ENCODE peak calls at places on chromosomes 3 and 15, in eight cellular contexts. One of them, this sample, is unnamed.

GRCh38 chr3:14602804-14603644 is 48.5 kb upstream of the CCDC174 start:
- DNase-seq in thoracic aorta: no peak
- DNase-seq in PC-3: peak; percentile 11
- DNase-seq in tibial nerve: no peak
- DNase-seq in CD8-positive, alpha-beta T cell: no peak
- DNase-seq in brain microvascular endothelial cell: no peak
- DNase-seq in pancreas: no peak
- DNase-seq in K562: peak; percentile 38
- DNase-seq in this sample: no peak

GRCh38 chr3:154181127-154181691 is 60.0 kb downstream of the ARHGEF26 start:
- DNase-seq in brain microvascular endothelial cell: no peak
- DNase-seq in tibial nerve: no peak
- DNase-seq in PC-3: peak; percentile 25
- DNase-seq in thoracic aorta: no peak
- DNase-seq in K562: no peak
- DNase-seq in pancreas: no peak
- DNase-seq in CD8-positive, alpha-beta T cell: no peak
- DNase-seq in this sample: no peak

GRCh38 chr15:72907733-72908132 is 124.2 kb upstream of the ADPGK start:
- DNase-seq in tibial nerve: no peak
- DNase-seq in thoracic aorta: no peak
- DNase-seq in pancreas: peak; percentile 24
- DNase-seq in CD8-positive, alpha-beta T cell: no peak
- DNase-seq in brain microvascular endothelial cell: no peak
- DNase-seq in K562: no peak
- DNase-seq in PC-3: no peak
- DNase-seq in this sample: peak; percentile 62

GRCh38 chr15:70876683-70877082 is 15.6 kb downstream of the THAP10 start:
- DNase-seq in PC-3: no peak
- DNase-seq in CD8-positive, alpha-beta T cell: no peak
- DNase-seq in brain microvascular endothelial cell: no peak
- DNase-seq in tibial nerve: no peak
- DNase-seq in pancreas: no peak
- DNase-seq in thoracic aorta: no peak
- DNase-seq in K562: no peak
- DNase-seq in this sample: no peak

GRCh38 chr3:17424137-17424536 is 318.3 kb downstream of the TBC1D5 start:
- DNase-seq in pancreas: no peak
- DNase-seq in K562: no peak
- DNase-seq in CD8-positive, alpha-beta T cell: no peak
- DNase-seq in PC-3: no peak
- DNase-seq in brain microvascular endothelial cell: no peak
- DNase-seq in tibial nerve: no peak
- DNase-seq in thoracic aorta: no peak
- DNase-seq in this sample: no peak

GRCh38 chr15:78101423-78102105 is 9.2 kb downstream of the SH2D7 start:
- DNase-seq in thoracic aorta: no peak
- DNase-seq in tibial nerve: no peak
- DNase-seq in brain microvascular endothelial cell: no peak
- DNase-seq in PC-3: peak; percentile 36
- DNase-seq in CD8-positive, alpha-beta T cell: no peak
- DNase-seq in pancreas: no peak
- DNase-seq in K562: no peak
- DNase-seq in this sample: no peak

GRCh38 chr3:133941390-133941789 is 45.7 kb upstream of the RAB6B start:
- DNase-seq in K562: no peak
- DNase-seq in PC-3: no peak
- DNase-seq in pancreas: no peak
- DNase-seq in thoracic aorta: no peak
- DNase-seq in CD8-positive, alpha-beta T cell: no peak
- DNase-seq in brain microvascular endothelial cell: peak; percentile 14
- DNase-seq in tibial nerve: no peak
- DNase-seq in this sample: no peak

GRCh38 chr15:75185271-75186029 is 16.2 kb upstream of the C15orf39 start:
- DNase-seq in brain microvascular endothelial cell: no peak
- DNase-seq in CD8-positive, alpha-beta T cell: no peak
- DNase-seq in tibial nerve: no peak
- DNase-seq in K562: peak; percentile 45
- DNase-seq in pancreas: no peak
- DNase-seq in thoracic aorta: no peak
- DNase-seq in PC-3: no peak
- DNase-seq in this sample: no peak

GRCh38 chr15:45458746-45459403 is 63.7 kb downstream of the SLC30A4 start:
- DNase-seq in K562: peak; percentile 69
- DNase-seq in brain microvascular endothelial cell: no peak
- DNase-seq in tibial nerve: peak; percentile 91
- DNase-seq in thoracic aorta: no peak
- DNase-seq in CD8-positive, alpha-beta T cell: peak; percentile 74
- DNase-seq in PC-3: peak; percentile 76
- DNase-seq in pancreas: peak; percentile 65
- DNase-seq in this sample: peak; percentile 88

GRCh38 chr3:46845860-46846623 is 17.2 kb downstream of the MYL3 start:
- DNase-seq in thoracic aorta: peak; percentile 33
- DNase-seq in PC-3: peak; percentile 68
- DNase-seq in K562: peak; percentile 94
- DNase-seq in tibial nerve: peak; percentile 65
- DNase-seq in brain microvascular endothelial cell: peak; percentile 40
- DNase-seq in CD8-positive, alpha-beta T cell: peak; percentile 55
- DNase-seq in pancreas: peak; percentile 90
- DNase-seq in this sample: peak; percentile 82

GRCh38 chr3:193317901-193318300 is 60.7 kb downstream of the ATP13A5 start:
- DNase-seq in brain microvascular endothelial cell: no peak
- DNase-seq in tibial nerve: no peak
- DNase-seq in CD8-positive, alpha-beta T cell: no peak
- DNase-seq in pancreas: no peak
- DNase-seq in thoracic aorta: no peak
- DNase-seq in K562: no peak
- DNase-seq in PC-3: no peak
- DNase-seq in this sample: no peak

GRCh38 chr3:176055851-176056250 is 1141.4 kb downstream of the TBL1XR1 start:
- DNase-seq in pancreas: no peak
- DNase-seq in thoracic aorta: no peak
- DNase-seq in brain microvascular endothelial cell: no peak
- DNase-seq in CD8-positive, alpha-beta T cell: no peak
- DNase-seq in tibial nerve: no peak
- DNase-seq in PC-3: no peak
- DNase-seq in K562: no peak
- DNase-seq in this sample: no peak

GRCh38 chr3:148379763-148380162 is 317.9 kb upstream of the AGTR1 start:
- DNase-seq in brain microvascular endothelial cell: peak; percentile 64
- DNase-seq in thoracic aorta: no peak
- DNase-seq in PC-3: peak; percentile 64
- DNase-seq in K562: no peak
- DNase-seq in pancreas: no peak
- DNase-seq in CD8-positive, alpha-beta T cell: no peak
- DNase-seq in tibial nerve: no peak
- DNase-seq in this sample: no peak

GRCh38 chr15:60208708-60209107 is 189.1 kb downstream of the ANXA2 start:
- DNase-seq in K562: no peak
- DNase-seq in PC-3: no peak
- DNase-seq in thoracic aorta: no peak
- DNase-seq in brain microvascular endothelial cell: no peak
- DNase-seq in tibial nerve: no peak
- DNase-seq in pancreas: no peak
- DNase-seq in CD8-positive, alpha-beta T cell: no peak
- DNase-seq in this sample: no peak
- H3K36me3 ChIP-seq in K562: no peaks in the 10 kb centered on the region
- H3K36me3 ChIP-seq in PC-3: no peaks in the 10 kb centered on the region
- H3K36me3 ChIP-seq in thoracic aorta: no peaks in the 10 kb centered on the region
- H3K36me3 ChIP-seq in brain microvascular endothelial cell: no peaks in the 10 kb centered on the region
- H3K36me3 ChIP-seq in tibial nerve: no peaks in the 10 kb centered on the region
- H3K36me3 ChIP-seq in pancreas: no peaks in the 10 kb centered on the region
- H3K36me3 ChIP-seq in CD8-positive, alpha-beta T cell: no peaks in the 10 kb centered on the region
- H3K36me3 ChIP-seq in this sample: no peaks in the 10 kb centered on the region

GRCh38 chr3:125684199-125684598 is 88.9 kb upstream of the OSBPL11 start:
- DNase-seq in thoracic aorta: no peak
- DNase-seq in CD8-positive, alpha-beta T cell: no peak
- DNase-seq in tibial nerve: no peak
- DNase-seq in pancreas: no peak
- DNase-seq in PC-3: peak; percentile 9
- DNase-seq in brain microvascular endothelial cell: no peak
- DNase-seq in K562: no peak
- DNase-seq in this sample: peak; percentile 55
- H3K27ac ChIP-seq in thoracic aorta: no peak overlapping the region
- H3K27ac ChIP-seq in CD8-positive, alpha-beta T cell: no peak overlapping the region
- H3K27ac ChIP-seq in tibial nerve: no peak overlapping the region
- H3K27ac ChIP-seq in pancreas: no peak overlapping the region
- H3K27ac ChIP-seq in PC-3: no peak overlapping the region
- H3K27ac ChIP-seq in brain microvascular endothelial cell: no peak overlapping the region
- H3K27ac ChIP-seq in K562: no peak overlapping the region
- H3K27ac ChIP-seq in this sample: no peak overlapping the region

DNA sequence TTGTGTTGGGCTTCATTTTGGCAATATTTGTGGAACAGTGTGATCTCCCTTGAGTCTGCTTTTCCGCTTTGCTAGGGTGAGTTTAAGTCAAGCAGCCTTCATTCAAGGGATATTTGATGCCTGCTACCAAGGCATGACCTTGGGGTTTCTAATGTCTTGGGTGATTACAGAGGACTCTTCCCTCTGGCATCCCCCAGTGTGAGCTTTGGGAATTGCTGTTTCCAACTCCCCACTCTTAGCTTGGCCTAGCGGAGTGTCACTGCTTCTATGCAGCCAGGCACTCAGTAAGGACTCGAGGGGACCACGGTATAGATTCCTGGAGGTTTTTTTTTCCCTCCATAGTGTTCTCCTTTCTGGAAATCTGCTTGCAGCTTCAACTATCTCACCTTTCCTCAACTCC is 21.1 kb downstream of the GCNT3 start:
- DNase-seq in PC-3: peak; percentile 28
- DNase-seq in brain microvascular endothelial cell: no peak
- DNase-seq in K562: no peak
- DNase-seq in CD8-positive, alpha-beta T cell: no peak
- DNase-seq in thoracic aorta: no peak
- DNase-seq in pancreas: no peak
- DNase-seq in tibial nerve: no peak
- DNase-seq in this sample: peak; percentile 37
- TF ChIP-seq CTCF in PC-3: peak; percentile 37
- TF ChIP-seq CTCF in brain microvascular endothelial cell: peak; percentile 73
- TF ChIP-seq CTCF in K562: peak; percentile 51
- TF ChIP-seq CTCF in CD8-positive, alpha-beta T cell: no peak
- TF ChIP-seq CTCF in thoracic aorta: no peak
- TF ChIP-seq CTCF in pancreas: no peak
- TF ChIP-seq CTCF in tibial nerve: no peak
- TF ChIP-seq CTCF in this sample: no peak

GRCh38 chr3:42122261-42123011 is 31.3 kb downstream of the TRAK1 start:
- DNase-seq in pancreas: no peak
- DNase-seq in PC-3: no peak
- DNase-seq in thoracic aorta: no peak
- DNase-seq in brain microvascular endothelial cell: no peak
- DNase-seq in CD8-positive, alpha-beta T cell: no peak
- DNase-seq in tibial nerve: no peak
- DNase-seq in K562: no peak
- DNase-seq in this sample: no peak

GRCh38 chr3:42119558-42120355 is 28.6 kb downstream of the TRAK1 start:
- DNase-seq in thoracic aorta: no peak
- DNase-seq in pancreas: no peak
- DNase-seq in tibial nerve: no peak
- DNase-seq in CD8-positive, alpha-beta T cell: no peak
- DNase-seq in PC-3: no peak
- DNase-seq in K562: no peak
- DNase-seq in brain microvascular endothelial cell: no peak
- DNase-seq in this sample: no peak

GRCh38 chr3:42123824-42124500 is 32.8 kb downstream of the TRAK1 start:
- DNase-seq in PC-3: no peak
- DNase-seq in brain microvascular endothelial cell: no peak
- DNase-seq in pancreas: no peak
- DNase-seq in K562: no peak
- DNase-seq in thoracic aorta: no peak
- DNase-seq in tibial nerve: no peak
- DNase-seq in CD8-positive, alpha-beta T cell: no peak
- DNase-seq in this sample: no peak

GRCh38 chr3:42120866-42121265 is 29.7 kb downstream of the TRAK1 start:
- DNase-seq in thoracic aorta: no peak
- DNase-seq in pancreas: no peak
- DNase-seq in K562: no peak
- DNase-seq in tibial nerve: no peak
- DNase-seq in brain microvascular endothelial cell: no peak
- DNase-seq in PC-3: peak; percentile 17
- DNase-seq in CD8-positive, alpha-beta T cell: no peak
- DNase-seq in this sample: no peak

DNA sequence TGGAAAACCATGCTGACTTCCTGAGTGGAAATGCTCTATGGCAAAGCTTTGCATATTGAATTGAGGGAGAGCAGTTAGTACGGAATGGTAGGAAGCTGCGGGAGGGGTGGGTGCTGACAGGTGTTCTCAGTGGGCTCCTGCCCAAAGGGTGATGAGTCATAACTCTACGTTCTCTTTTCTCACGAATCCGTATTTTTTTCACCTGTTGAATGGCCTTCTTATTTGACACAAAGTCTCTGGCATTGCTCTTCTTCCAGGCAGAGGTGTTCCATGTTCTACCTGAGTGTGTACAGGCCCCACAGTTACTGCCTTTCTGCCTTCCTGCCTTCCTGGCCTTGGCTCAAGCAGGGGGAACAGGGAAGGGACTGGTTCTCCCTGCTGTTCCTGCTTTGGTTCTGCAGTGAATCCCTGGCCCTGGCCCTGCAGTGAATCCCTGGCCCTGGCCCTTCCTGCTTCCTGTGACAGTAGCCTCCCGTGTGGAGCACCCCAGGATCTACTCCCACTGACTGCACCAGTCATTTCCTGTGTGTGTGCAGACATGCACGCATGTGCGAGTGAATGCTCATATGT is 31.9 kb downstream of the TRAK1 start:
- DNase-seq in CD8-positive, alpha-beta T cell: no peak
- DNase-seq in brain microvascular endothelial cell: peak; percentile 70
- DNase-seq in thoracic aorta: no peak
- DNase-seq in PC-3: peak; percentile 47
- DNase-seq in K562: no peak
- DNase-seq in pancreas: no peak
- DNase-seq in tibial nerve: no peak
- DNase-seq in this sample: no peak
- H3K36me3 ChIP-seq in CD8-positive, alpha-beta T cell: no peaks in the 10 kb centered on the region
- H3K36me3 ChIP-seq in brain microvascular endothelial cell: no peaks in the 10 kb centered on the region
- H3K36me3 ChIP-seq in thoracic aorta: peaks cover 9% of the 10 kb centered on the region
- H3K36me3 ChIP-seq in PC-3: peaks cover 3% of the 10 kb centered on the region
- H3K36me3 ChIP-seq in K562: peaks cover 24% of the 10 kb centered on the region
- H3K36me3 ChIP-seq in pancreas: peaks cover 9% of the 10 kb centered on the region
- H3K36me3 ChIP-seq in tibial nerve: peaks cover 30% of the 10 kb centered on the region
- H3K36me3 ChIP-seq in this sample: no peaks in the 10 kb centered on the region

DNA sequence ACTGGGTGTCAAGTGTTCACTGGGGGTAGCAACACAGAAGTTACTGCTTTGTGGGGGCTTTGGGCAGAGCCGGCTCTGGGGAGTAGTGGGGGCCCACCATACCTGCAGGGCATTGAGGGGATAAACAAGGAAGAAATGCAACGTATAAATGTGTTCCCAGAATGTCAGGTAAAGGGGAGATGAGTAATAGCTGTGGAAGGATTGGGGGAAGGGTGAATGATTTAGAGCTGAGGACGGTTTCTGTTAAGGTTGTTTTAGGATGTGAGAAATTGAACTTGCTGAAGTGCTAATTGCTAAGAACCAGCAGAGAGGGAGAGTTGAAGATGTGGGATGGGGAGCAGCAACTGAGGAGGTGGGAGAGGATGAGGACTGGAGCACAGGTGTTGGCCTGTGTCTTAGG is 10.7 kb downstream of the SCG5 start:
- DNase-seq in CD8-positive, alpha-beta T cell: no peak
- DNase-seq in K562: no peak
- DNase-seq in tibial nerve: no peak
- DNase-seq in brain microvascular endothelial cell: no peak
- DNase-seq in PC-3: peak; percentile 64
- DNase-seq in pancreas: no peak
- DNase-seq in thoracic aorta: no peak
- DNase-seq in this sample: no peak
- H3K27ac ChIP-seq in CD8-positive, alpha-beta T cell: no peak overlapping the region
- H3K27ac ChIP-seq in K562: no peak overlapping the region
- H3K27ac ChIP-seq in tibial nerve: no peak overlapping the region
- H3K27ac ChIP-seq in brain microvascular endothelial cell: no peak overlapping the region
- H3K27ac ChIP-seq in PC-3: peak overlapping the region; percentile 69
- H3K27ac ChIP-seq in pancreas: peak overlapping the region; percentile 1
- H3K27ac ChIP-seq in thoracic aorta: no peak overlapping the region
- H3K27ac ChIP-seq in this sample: no peak overlapping the region

GRCh38 chr15:39125904-39126303 is 455.0 kb upstream of the THBS1 start:
- DNase-seq in K562: peak; percentile 65
- DNase-seq in pancreas: no peak
- DNase-seq in tibial nerve: no peak
- DNase-seq in thoracic aorta: no peak
- DNase-seq in PC-3: peak; percentile 78
- DNase-seq in brain microvascular endothelial cell: no peak
- DNase-seq in CD8-positive, alpha-beta T cell: peak; percentile 10
- DNase-seq in this sample: peak; percentile 31
- TF ChIP-seq CTCF in K562: peak; percentile 64
- TF ChIP-seq CTCF in pancreas: peak; percentile 42
- TF ChIP-seq CTCF in tibial nerve: peak; percentile 18
- TF ChIP-seq CTCF in thoracic aorta: peak; percentile 18
- TF ChIP-seq CTCF in PC-3: peak; percentile 76
- TF ChIP-seq CTCF in brain microvascular endothelial cell: peak; percentile 88
- TF ChIP-seq CTCF in CD8-positive, alpha-beta T cell: peak; percentile 59
- TF ChIP-seq CTCF in this sample: peak; percentile 50

This sample was measured in testis.